ENCODE peak calls at places on chromosomes 7 and 10, in seven cellular contexts. I is mammary epithelial cell; M is CD8-positive, alpha-beta T cell; B is heart right ventricle; E is tibial artery; N is brain microvascular endothelial cell; H is A549. A is an unnamed sample.

GRCh38 chr10:80588506-80589020 is 50.9 kb downstream of the SH2D4B start:
- DNase-seq in M (no peak), B (no peak), I (peak), E (no peak), H (no peak), N (no peak), A (peak)

GRCh38 chr7:91169819-91170218 is 94.4 kb upstream of the FZD1 start:
- DNase-seq in B (no peak), M (no peak), E (no peak), N (no peak), I (no peak), H (no peak), A (no peak)

GRCh38 chr10:23037561-23037960 is 57.8 kb upstream of the MSRB2 start:
- DNase-seq in E (no peak), H (no peak), N (no peak), M (no peak), B (no peak), I (no peak), A (no peak)

GRCh38 chr10:78597791-78598555 is 470.8 kb upstream of the ZMIZ1 start:
- DNase-seq in B (no peak), I (no peak), E (no peak), H (no peak), M (no peak), N (no peak), A (peak)

GRCh38 chr10:86888585-86889381 is 68.6 kb downstream of the MMRN2 start:
- DNase-seq in B (no peak), I (peak), H (no peak), E (no peak), M (no peak), N (peak), A (no peak)

GRCh38 chr7:115475206-115475605 is 553.3 kb downstream of the MDFIC start:
- DNase-seq in N (no peak), E (no peak), I (no peak), B (no peak), M (no peak), H (no peak), A (no peak)

GRCh38 chr10:95513008-95513589 is 48.1 kb downstream of the SORBS1 start:
- DNase-seq in B (no peak), M (no peak), I (no peak), H (no peak), E (no peak), N (no peak), A (no peak)

GRCh38 chr7:82080254-82080924 is 310.5 kb upstream of the HGF start:
- DNase-seq in N (no peak), E (no peak), I (no peak), H (no peak), B (no peak), M (no peak), A (no peak)

GRCh38 chr10:48444266-48444665 is 137.8 kb downstream of the MAPK8 start:
- DNase-seq in E (no peak), M (no peak), H (no peak), B (no peak), I (peak), N (peak), A (no peak)

GRCh38 chr10:69475433-69475830 is 24.2 kb downstream of the TSPAN15 start:
- DNase-seq in I (no peak), M (no peak), N (no peak), E (no peak), H (no peak), B (no peak), A (no peak)

GRCh38 chr7:99938296-99938695 is 8.9 kb upstream of the GJC3 start:
- DNase-seq in N (no peak), M (no peak), I (no peak), E (no peak), B (no peak), H (no peak), A (no peak)

GRCh38 chr10:132106431-132106830 is 40.7 kb downstream of the JAKMIP3 start:
- DNase-seq in M (no peak), I (no peak), B (no peak), H (no peak), N (no peak), E (peak), A (peak)

GRCh38 chr10:8908013-8908412 is 853.5 kb downstream of the GATA3 start:
- DNase-seq in B (no peak), I (no peak), N (no peak), M (no peak), E (no peak), H (no peak), A (no peak)

GRCh38 chr10:21144047-21144446 is 246.9 kb upstream of the NEBL start:
- DNase-seq in N (no peak), I (peak), H (no peak), E (no peak), M (no peak), B (no peak), A (no peak)

GRCh38 chr7:106538638-106539037 is 122.3 kb downstream of the CCDC71L start:
- DNase-seq in B (no peak), E (no peak), N (peak), H (no peak), M (no peak), I (no peak), A (no peak)

GRCh38 chr7:70259497-70259896 is 661.2 kb downstream of the AUTS2 start:
- DNase-seq in H (no peak), N (no peak), B (no peak), M (no peak), E (no peak), I (no peak), A (no peak)

GRCh38 chr10:4141471-4141870 is 356.5 kb upstream of the KLF6 start:
- DNase-seq in M (no peak), I (peak), H (no peak), E (no peak), N (peak), B (no peak), A (no peak)

GRCh38 chr10:121418126-121418777 is 180.0 kb downstream of the FGFR2 start:
- DNase-seq in H (no peak), I (peak), B (no peak), E (no peak), N (no peak), M (no peak), A (no peak)

GRCh38 chr10:63866075-63866746 is 345.0 kb downstream of the REEP3 start:
- DNase-seq in N (peak), I (peak), E (no peak), B (peak), H (peak), M (peak), A (no peak)

GRCh38 chr10:35794703-35795102 is 152.6 kb upstream of the FZD8 start:
- DNase-seq in M (no peak), H (no peak), I (no peak), E (peak), B (peak), N (peak), A (no peak)

GRCh38 chr7:112129655-112130323 is 76.4 kb downstream of the DOCK4 start:
- DNase-seq in B (peak), M (no peak), I (peak), H (no peak), N (no peak), E (no peak), A (no peak)

GRCh38 chr10:3948843-3949242 is 163.8 kb upstream of the KLF6 start:
- DNase-seq in E (no peak), B (no peak), H (no peak), M (peak), I (peak), N (peak), A (no peak)

GRCh38 chr10:129870042-129870757 is 93.9 kb downstream of the EBF3 start:
- DNase-seq in B (no peak), N (no peak), H (no peak), M (no peak), E (no peak), I (no peak), A (no peak)

GRCh38 chr10:114626841-114627240 is 31.2 kb downstream of the ABLIM1 start:
- DNase-seq in M (no peak), I (peak), H (no peak), N (no peak), E (no peak), B (no peak), A (no peak)

GRCh38 chr10:42971251-42971599 is 105.6 kb upstream of the RET start:
- DNase-seq in M (no peak), I (no peak), H (no peak), E (no peak), N (no peak), B (peak), A (no peak)

GRCh38 chr10:69389827-69390490 is 26.8 kb downstream of the TACR2 start:
- DNase-seq in H (peak), B (peak), N (no peak), E (no peak), I (no peak), M (no peak), A (no peak)

GRCh38 chr7:106485031-106485551 is 175.9 kb downstream of the CCDC71L start:
- DNase-seq in B (no peak), E (no peak), H (no peak), M (no peak), N (peak), I (peak), A (no peak)

GRCh38 chr10:112278871-112279270 is 4.3 kb upstream of the TECTB start:
- DNase-seq in I (no peak), N (no peak), M (no peak), E (no peak), H (no peak), B (no peak), A (no peak)
- H3K27ac ChIP-seq in I (no peak), N (no peak), M (no peak), E (no peak), H (no peak), B (no peak), A (no peak)

GRCh38 chr10:11609492-11610093 is 1.9 kb downstream of the USP6NL start:
- DNase-seq in H (no peak), B (no peak), M (no peak), E (no peak), I (no peak), N (no peak), A (no peak)
- H3K4me3 ChIP-seq in H (no peak), B (peak), M (no peak), E (peak), I (peak), N (no peak), A (no peak)

GRCh38 chr7:35869810-35870209 is 69.0 kb downstream of the SEPTIN7 start:
- DNase-seq in I (no peak), H (no peak), N (peak), E (no peak), B (peak), M (no peak), A (no peak)
- H3K27ac ChIP-seq in I (no peak), H (no peak), N (peak), E (peak), B (no peak), M (no peak), A (peak)

GRCh38 chr7:15915694-15916093 is 229.2 kb upstream of the MEOX2 start:
- DNase-seq in E (no peak), N (no peak), H (no peak), M (no peak), B (no peak), I (no peak), A (no peak)

GRCh38 chr7:15916666-15917388 is 230.3 kb upstream of the MEOX2 start:
- DNase-seq in B (no peak), E (no peak), M (no peak), I (no peak), N (peak), H (no peak), A (no peak)

GRCh38 chr7:15914611-15915010 is 228.1 kb upstream of the MEOX2 start:
- DNase-seq in N (no peak), B (no peak), H (no peak), M (no peak), E (no peak), I (no peak), A (no peak)
- H3K4me3 ChIP-seq in N (no peak), B (no peak), H (no peak), M (no peak), E (no peak), I (no peak), A (no peak)

GRCh38 chr10:11824376-11824775 is 1.2 kb downstream of the PROSER2 start:
- DNase-seq in H (no peak), I (peak), B (no peak), E (no peak), M (no peak), N (no peak), A (no peak)
- H3K27ac ChIP-seq in H (peak), I (peak), B (no peak), E (no peak), M (no peak), N (no peak), A (no peak)

DNA sequence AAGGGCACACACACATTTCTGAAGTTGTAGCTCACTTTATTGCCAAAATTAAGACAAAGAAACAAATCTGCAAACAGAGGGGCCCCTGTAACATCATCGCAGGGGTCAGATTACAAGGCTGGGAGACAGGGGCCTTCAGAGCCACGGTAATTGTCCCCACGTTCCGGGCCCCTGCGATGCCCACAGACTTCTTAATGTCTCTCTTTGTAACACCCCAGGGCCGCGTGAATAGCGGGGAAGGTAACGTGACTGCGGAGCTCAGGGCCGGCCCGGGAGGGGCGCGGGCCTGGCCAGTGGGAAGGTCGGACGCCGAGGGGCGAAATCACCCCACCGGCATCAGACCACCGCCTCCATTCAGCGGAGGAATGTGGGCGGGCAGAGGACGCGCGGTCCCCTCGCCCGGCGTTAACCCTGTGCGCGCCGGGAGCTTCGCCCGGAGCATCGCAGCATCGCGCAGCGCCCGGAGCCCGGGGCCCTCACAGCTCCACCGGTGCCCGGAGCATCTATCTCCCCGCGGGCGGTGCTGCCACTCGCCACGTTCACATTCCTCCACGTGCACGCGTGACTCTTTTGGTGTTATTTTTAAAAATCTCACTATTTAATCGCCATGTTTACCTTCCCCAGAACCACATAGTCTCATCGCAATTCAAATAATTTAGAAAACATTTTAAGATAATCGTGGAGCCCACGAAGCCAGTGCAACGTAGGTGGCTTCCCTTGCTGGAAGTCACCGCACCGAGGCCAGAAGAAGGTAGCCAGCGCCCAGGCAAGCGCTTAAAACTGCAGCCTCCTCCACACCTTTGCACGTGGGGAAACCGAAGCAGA is 22.0 kb downstream of the FGFBP3 start:
- DNase-seq in B (no peak), I (no peak), N (peak), H (peak), E (no peak), M (peak), A (no peak)
- H3K4me3 ChIP-seq in B (peak), I (peak), N (peak), H (peak), E (peak), M (peak), A (peak)

A was measured in coronary artery.